ENCODE peak calls at places on chromosomes 16 and 17, in four cellular contexts. N is HCT116, V is K562, T is HepG2. I is an unnamed sample.

GRCh38 chr16:22684282-22685161 is 129.4 kb upstream of the HS3ST2 start:
- DNase-seq in N (no peak), T (no peak), V (no peak), I (no peak)

GRCh38 chr17:39622380-39623006 is 4.3 kb upstream of the PPP1R1B start:
- DNase-seq in V (no peak), T (no peak), N (no peak), I (no peak)

GRCh38 chr16:25635449-25635848 is 56.3 kb upstream of the HS3ST4 start:
- DNase-seq in N (no peak), V (no peak), T (no peak), I (no peak)

GRCh38 chr16:50879873-50880695 is 138.2 kb downstream of the CYLD start:
- DNase-seq in V (no peak), T (no peak), N (no peak), I (no peak)

GRCh38 chr17:56313201-56313600 is 159.9 kb downstream of the ANKFN1 start:
- DNase-seq in N (no peak), V (no peak), T (no peak), I (no peak)

GRCh38 chr16:65069090-65069489 is 52.8 kb downstream of the CDH11 start:
- DNase-seq in V (no peak), T (no peak), N (no peak), I (no peak)

GRCh38 chr16:88726981-88727380 is 20.7 kb downstream of the CTU2 start:
- DNase-seq in T (no peak), V (no peak), N (no peak), I (no peak)

GRCh38 chr17:78538033-78538776 is 39.0 kb downstream of the DNAH17 start:
- DNase-seq in V (no peak), N (no peak), T (peak), I (no peak)

GRCh38 chr17:11948791-11949190 is 48.5 kb downstream of the ZNF18 start:
- DNase-seq in T (no peak), V (no peak), N (peak), I (no peak)

GRCh38 chr17:37327341-37328090 is 48.3 kb upstream of the C17orf78 start:
- DNase-seq in V (no peak), T (no peak), N (no peak), I (no peak)

GRCh38 chr16:7688811-7689210 is 356.2 kb downstream of the RBFOX1 start:
- DNase-seq in T (no peak), N (no peak), V (no peak), I (no peak)

DNA sequence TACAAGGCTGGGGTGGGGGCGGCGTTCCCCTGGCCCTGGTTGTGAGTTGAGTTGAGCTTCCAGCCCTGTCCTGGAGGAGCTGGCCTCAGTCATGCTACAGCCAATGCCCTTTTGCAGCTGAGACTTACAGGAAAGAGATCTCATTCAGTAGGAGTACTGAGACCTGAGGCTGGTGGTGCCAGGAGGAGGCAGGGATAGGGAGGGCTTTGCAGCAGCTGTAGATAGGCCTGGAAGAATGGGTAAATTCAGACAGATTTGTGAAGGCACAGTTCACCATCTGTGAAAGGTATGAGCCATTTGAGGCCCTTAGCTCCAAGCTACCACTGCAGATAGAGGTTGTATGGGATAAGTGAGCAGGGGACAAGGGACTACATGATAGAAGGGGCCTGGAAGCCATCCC is 5.6 kb downstream of the STX4 start:
- DNase-seq in V (no peak), T (no peak), N (no peak), I (no peak)
- TF ChIP-seq REST in V (no peak), T (no peak), N (no peak), I (no peak)

GRCh38 chr17:65987988-65988387 is 203.9 kb downstream of the CEP112 start:
- DNase-seq in T (peak), N (peak), V (no peak), I (peak)
- TF ChIP-seq TCF7L2 in T (no peak), N (no peak), V (no peak), I (no peak)

GRCh38 chr17:4965311-4965986 is 2.2 kb downstream of the SPAG7 start:
- DNase-seq in N (no peak), V (no peak), T (no peak), I (no peak)

GRCh38 chr17:4968916-4969550 is 1.4 kb upstream of the SPAG7 start:
- DNase-seq in T (no peak), V (no peak), N (no peak), I (peak)

GRCh38 chr17:4968166-4968915 is 724 bp upstream of the SPAG7 start:
- DNase-seq in T (no peak), V (peak), N (no peak), I (no peak)

GRCh38 chr17:4967539-4968165 is at the start of gene SPAG7:
- DNase-seq in V (peak), T (peak), N (peak), I (peak)

DNA sequence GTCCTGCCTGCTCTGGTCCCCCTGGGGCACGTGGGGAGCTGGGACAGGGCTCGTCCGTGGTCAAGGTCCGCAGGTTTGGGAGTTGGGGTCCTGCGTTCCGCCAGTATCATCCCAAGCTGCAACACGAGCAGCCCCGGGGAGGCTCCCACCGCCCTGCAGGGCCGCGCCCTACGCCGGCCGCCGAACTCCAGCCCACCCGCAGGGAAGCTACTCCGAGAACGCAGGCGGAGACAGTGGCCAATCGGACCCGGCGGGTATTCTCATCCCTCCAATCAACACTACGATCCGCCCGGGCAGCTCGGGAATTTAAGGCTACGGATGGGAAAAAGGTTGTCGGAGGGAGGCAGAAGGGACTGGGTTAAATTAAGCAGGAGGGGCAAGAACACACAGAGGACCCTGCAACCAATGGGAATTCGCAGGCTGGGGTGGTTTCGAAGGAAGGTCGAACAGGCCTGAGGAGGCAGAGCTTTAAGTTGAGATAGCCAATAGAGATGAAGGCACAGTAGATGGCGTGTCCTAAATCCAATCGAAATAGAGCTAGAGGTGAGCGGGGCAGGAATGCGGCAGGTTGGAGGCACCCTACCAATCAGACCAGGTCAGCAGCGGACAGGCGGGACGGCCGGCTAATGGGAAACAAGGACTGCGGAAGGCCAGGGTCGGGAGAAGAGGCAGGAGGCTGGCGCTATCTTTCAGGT is 626 bp downstream of the SPAG7 start:
- DNase-seq in N (peak), T (peak), V (peak), I (peak)
- TF ChIP-seq REST in N (no peak), T (no peak), V (peak), I (no peak)

GRCh38 chr16:82182237-82183003 is 12.4 kb upstream of the MPHOSPH6 start:
- DNase-seq in V (no peak), T (no peak), N (no peak), I (no peak)

GRCh38 chr16:82183004-82183397 is 13.0 kb upstream of the MPHOSPH6 start:
- DNase-seq in V (no peak), T (no peak), N (no peak), I (no peak)

GRCh38 chr16:82184213-82184612 is 14.2 kb upstream of the MPHOSPH6 start:
- DNase-seq in V (no peak), T (no peak), N (no peak), I (no peak)

GRCh38 chr16:82187829-82188228 is 17.8 kb upstream of the MPHOSPH6 start:
- DNase-seq in T (no peak), V (no peak), N (no peak), I (no peak)

GRCh38 chr16:82185012-82185411 is 15.0 kb upstream of the MPHOSPH6 start:
- DNase-seq in T (no peak), N (no peak), V (no peak), I (no peak)
- TF ChIP-seq TCF7L2 in T (no peak), N (no peak), V (no peak), I (no peak)

GRCh38 chr17:77254961-77255741 is 114.4 kb downstream of the SEC14L1 start:
- DNase-seq in V (no peak), N (peak), T (peak), I (peak)
- TF ChIP-seq REST in V (no peak), N (no peak), T (no peak), I (no peak)

I was measured in Panc1.